ENCODE peak calls at places on chromosome 22, in nine cellular contexts. A is cardiac fibroblast; W is CD4-positive, alpha-beta T cell; S is tibial artery; C is HFFc6; Q is HL-60; H is GM12865; Z is kidney epithelial cell; D is fibroblast of lung. M is an unnamed sample.

GRCh38 chr22:47116426-47117341 is 354.2 kb downstream of the TBC1D22A start:
- DNase-seq in A (no peak), W (no peak), S (no peak), C (no peak), Q (no peak), H (no peak), Z (no peak), D (no peak), M (no peak)

GRCh38 chr22:49522582-49523373 is 304.9 kb downstream of the BRD1 start:
- DNase-seq in A (no peak), W (no peak), S (no peak), C (no peak), Q (no peak), H (no peak), Z (no peak), D (no peak), M (no peak)

GRCh38 chr22:50439314-50440250 is 35.3 kb downstream of the SBF1 start:
- DNase-seq in A (no peak), W (no peak), S (no peak), C (no peak), Q (no peak), H (no peak), Z (no peak), D (no peak), M (no peak)

GRCh38 chr22:49925525-49926128 is 7.2 kb downstream of the CRELD2 start:
- DNase-seq in A (no peak), W (peak), S (no peak), C (no peak), Q (peak), H (peak), Z (no peak), D (no peak), M (peak)

GRCh38 chr22:35540600-35541253 is at the start of gene RASD2:
- DNase-seq in A (no peak), W (peak), S (no peak), C (no peak), Q (no peak), H (peak), Z (no peak), D (no peak), M (peak)

GRCh38 chr22:35523167-35523928 is 17.3 kb upstream of the RASD2 start:
- DNase-seq in A (no peak), W (no peak), S (no peak), C (no peak), Q (no peak), H (no peak), Z (no peak), D (no peak), M (no peak)

GRCh38 chr22:39496131-39496838 is 5.8 kb upstream of the MIEF1 start:
- DNase-seq in A (peak), W (peak), S (peak), C (peak), Q (peak), H (peak), Z (no peak), D (peak), M (peak)

GRCh38 chr22:47295982-47296381 is 533.5 kb downstream of the TBC1D22A start:
- DNase-seq in A (no peak), W (no peak), S (peak), C (no peak), Q (no peak), H (no peak), Z (no peak), D (no peak), M (peak)

GRCh38 chr22:39543095-39543494 is 10.5 kb upstream of the RPS19BP1 start:
- DNase-seq in A (peak), W (no peak), S (no peak), C (no peak), Q (no peak), H (peak), Z (no peak), D (no peak), M (no peak)

GRCh38 chr22:36069368-36069767 is 40.7 kb upstream of the RBFOX2 start:
- DNase-seq in A (no peak), W (no peak), S (no peak), C (no peak), Q (no peak), H (no peak), Z (no peak), D (no peak), M (no peak)

GRCh38 chr22:38468761-38469305 is 937 bp downstream of the KDELR3 start:
- DNase-seq in A (no peak), W (no peak), S (no peak), C (no peak), Q (no peak), H (no peak), Z (no peak), D (no peak), M (no peak)

GRCh38 chr22:28925916-28926315 is 42.5 kb downstream of the ZNRF3 start:
- DNase-seq in A (no peak), W (no peak), S (no peak), C (no peak), Q (no peak), H (no peak), Z (no peak), D (no peak), M (no peak)

GRCh38 chr22:31870890-31871289 is 73.4 kb upstream of the YWHAH start:
- DNase-seq in A (peak), W (no peak), S (no peak), C (peak), Q (peak), H (no peak), Z (no peak), D (peak), M (no peak)

GRCh38 chr22:38758276-38758945 is 2.6 kb upstream of the SUN2 start:
- DNase-seq in A (no peak), W (peak), S (no peak), C (no peak), Q (no peak), H (no peak), Z (no peak), D (no peak), M (peak)

GRCh38 chr22:17260950-17261349 is 41.7 kb upstream of the ADA2 start:
- DNase-seq in A (no peak), W (no peak), S (no peak), C (no peak), Q (no peak), H (no peak), Z (no peak), D (no peak), M (no peak)

GRCh38 chr22:19723165-19723989 is at the start of gene GP1BB:
- DNase-seq in A (peak), W (no peak), S (no peak), C (no peak), Q (peak), H (peak), Z (no peak), D (peak), M (no peak)

GRCh38 chr22:49616356-49617231 is 211.1 kb downstream of the BRD1 start:
- DNase-seq in A (no peak), W (no peak), S (peak), C (no peak), Q (no peak), H (no peak), Z (no peak), D (no peak), M (no peak)

GRCh38 chr22:29072193-29072978 is 449 bp upstream of the KREMEN1 start:
- DNase-seq in A (peak), W (peak), S (peak), C (no peak), Q (no peak), H (peak), Z (no peak), D (peak), M (peak)

GRCh38 chr22:35329114-35329847 is 29.6 kb downstream of the TOM1 start:
- DNase-seq in A (no peak), W (no peak), S (no peak), C (no peak), Q (peak), H (no peak), Z (no peak), D (no peak), M (no peak)

GRCh38 chr22:21641795-21642583 is at the start of gene SDF2L1:
- DNase-seq in A (peak), W (peak), S (peak), C (peak), Q (peak), H (peak), Z (peak), D (peak), M (peak)
- TF ChIP-seq CTCF in A (no peak), W (no peak), S (peak), C (peak), Q (no peak), H (no peak), Z (no peak), D (no peak), M (peak)

DNA sequence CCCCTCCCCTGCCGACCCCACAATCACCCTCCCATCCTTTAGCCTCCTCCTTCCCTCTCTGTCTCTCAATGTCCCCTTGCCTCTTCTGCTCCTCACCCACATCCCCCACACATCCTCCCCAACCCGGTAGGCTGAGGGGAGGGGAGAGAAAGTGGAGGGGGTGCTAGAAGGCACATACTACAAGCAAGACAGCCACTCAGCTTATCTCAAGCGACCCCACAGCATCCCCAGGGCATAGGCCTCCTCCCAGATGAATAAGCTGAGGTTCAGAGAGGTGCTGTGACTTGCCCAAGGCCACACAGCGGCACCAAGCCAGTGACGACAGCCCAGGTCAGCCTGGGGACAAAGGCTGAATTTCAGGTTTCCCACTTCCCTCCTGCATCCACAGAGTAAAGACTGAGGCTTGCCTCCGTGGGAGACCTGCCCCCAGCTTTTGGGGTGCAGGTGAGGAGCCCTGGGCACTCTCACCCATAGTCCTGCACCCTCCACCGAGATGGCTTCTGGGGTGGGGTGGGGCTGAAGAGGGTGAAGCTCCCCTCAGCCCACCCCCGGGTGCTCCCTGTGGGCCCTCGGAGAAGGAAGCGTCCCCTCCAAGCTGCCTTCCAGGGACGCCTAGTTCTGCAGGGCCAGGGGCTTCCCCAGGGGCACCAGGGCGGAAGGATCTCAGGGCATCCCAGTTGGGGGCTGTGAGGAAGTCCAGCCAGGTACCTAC is 511 bp downstream of the RAC2 start:
- DNase-seq in A (no peak), W (no peak), S (no peak), C (no peak), Q (no peak), H (no peak), Z (no peak), D (no peak), M (no peak)
- TF ChIP-seq CTCF in A (no peak), W (no peak), S (no peak), C (no peak), Q (no peak), H (no peak), Z (no peak), D (no peak), M (no peak)

GRCh38 chr22:23521442-23522113 is 58.5 kb downstream of the IGLL1 start:
- DNase-seq in A (peak), W (peak), S (peak), C (peak), Q (peak), H (peak), Z (peak), D (peak), M (peak)
- TF ChIP-seq CTCF in A (no peak), W (no peak), S (peak), C (peak), Q (no peak), H (peak), Z (no peak), D (no peak), M (no peak)

DNA sequence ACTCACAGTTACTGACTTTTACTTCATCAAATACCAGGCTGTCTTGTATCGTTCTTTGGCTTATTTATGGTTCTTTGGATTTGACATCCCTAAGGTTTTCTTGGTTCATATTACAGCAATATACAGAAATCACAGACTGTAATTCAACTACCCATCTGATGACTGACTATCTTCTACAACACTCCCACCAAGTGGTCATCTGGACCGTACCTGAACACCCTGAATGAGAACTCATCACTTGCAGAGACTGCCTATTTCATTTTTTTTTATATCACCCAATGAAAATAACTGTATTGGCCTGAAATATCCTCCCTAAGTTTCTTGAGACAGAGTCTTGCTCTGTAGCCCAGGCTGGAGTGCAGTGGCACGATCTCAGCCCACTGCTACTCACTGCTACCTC is 9.5 kb upstream of the UPB1 start:
- DNase-seq in A (no peak), W (no peak), S (no peak), C (peak), Q (no peak), H (peak), Z (no peak), D (no peak), M (no peak)
- TF ChIP-seq CTCF in A (no peak), W (peak), S (no peak), C (peak), Q (no peak), H (peak), Z (no peak), D (peak), M (peak)

GRCh38 chr22:46035380-46035741 is 58.4 kb upstream of the WNT7B start:
- DNase-seq in A (no peak), W (no peak), S (no peak), C (no peak), Q (no peak), H (no peak), Z (no peak), D (no peak), M (no peak)

GRCh38 chr22:46038174-46038487 is 61.2 kb upstream of the WNT7B start:
- DNase-seq in A (no peak), W (no peak), S (no peak), C (no peak), Q (no peak), H (no peak), Z (no peak), D (no peak), M (no peak)

GRCh38 chr22:46038516-46039430 is 61.8 kb upstream of the WNT7B start:
- DNase-seq in A (no peak), W (no peak), S (peak), C (no peak), Q (no peak), H (no peak), Z (no peak), D (no peak), M (no peak)

GRCh38 chr22:46035742-46036557 is 59.0 kb upstream of the WNT7B start:
- DNase-seq in A (peak), W (peak), S (peak), C (peak), Q (peak), H (peak), Z (peak), D (peak), M (peak)

GRCh38 chr22:46036558-46037408 is 59.8 kb upstream of the WNT7B start:
- DNase-seq in A (peak), W (peak), S (peak), C (no peak), Q (no peak), H (peak), Z (no peak), D (peak), M (no peak)
- TF ChIP-seq CTCF in A (peak), W (peak), S (no peak), C (peak), Q (no peak), H (peak), Z (peak), D (peak), M (peak)

DNA sequence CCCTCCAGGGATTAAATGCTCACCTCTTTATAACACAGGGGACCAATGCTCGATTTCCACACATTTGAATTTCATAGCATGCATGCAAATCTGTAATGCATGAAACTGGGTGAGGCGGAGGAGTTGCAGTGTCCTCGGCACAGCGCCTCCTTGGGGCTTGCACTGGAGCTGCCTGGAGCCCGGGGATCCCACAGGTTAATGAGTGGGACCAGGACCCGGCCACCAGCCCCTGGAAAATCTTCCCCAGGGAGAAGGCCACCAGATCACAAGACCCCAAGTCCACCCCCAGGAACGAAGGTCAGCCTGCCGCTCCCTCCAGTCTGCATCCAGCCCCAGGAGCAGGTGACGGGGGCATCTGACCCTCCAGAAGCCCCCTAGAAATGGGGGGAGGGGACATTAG is 119.1 kb downstream of the MN1 start:
- DNase-seq in A (no peak), W (no peak), S (no peak), C (no peak), Q (no peak), H (no peak), Z (no peak), D (no peak), M (no peak)
- TF ChIP-seq CTCF in A (peak), W (no peak), S (no peak), C (peak), Q (no peak), H (no peak), Z (peak), D (peak), M (no peak)

GRCh38 chr22:44622147-44622427 is 79.9 kb upstream of the PRR5 start:
- DNase-seq in A (no peak), W (peak), S (no peak), C (no peak), Q (no peak), H (peak), Z (no peak), D (no peak), M (no peak)

GRCh38 chr22:44622685-44623084 is 79.3 kb upstream of the PRR5 start:
- DNase-seq in A (no peak), W (no peak), S (no peak), C (no peak), Q (no peak), H (no peak), Z (no peak), D (no peak), M (no peak)

GRCh38 chr22:44625421-44625760 is 76.6 kb upstream of the PRR5 start:
- DNase-seq in A (no peak), W (no peak), S (no peak), C (no peak), Q (no peak), H (no peak), Z (no peak), D (no peak), M (no peak)

GRCh38 chr22:44624689-44625420 is 77.1 kb upstream of the PRR5 start:
- DNase-seq in A (no peak), W (no peak), S (no peak), C (no peak), Q (no peak), H (no peak), Z (no peak), D (no peak), M (no peak)

GRCh38 chr22:44623771-44624510 is 78.1 kb upstream of the PRR5 start:
- DNase-seq in A (peak), W (no peak), S (no peak), C (no peak), Q (no peak), H (peak), Z (no peak), D (peak), M (no peak)
- TF ChIP-seq CTCF in A (peak), W (no peak), S (no peak), C (peak), Q (peak), H (peak), Z (peak), D (peak), M (peak)

DNA sequence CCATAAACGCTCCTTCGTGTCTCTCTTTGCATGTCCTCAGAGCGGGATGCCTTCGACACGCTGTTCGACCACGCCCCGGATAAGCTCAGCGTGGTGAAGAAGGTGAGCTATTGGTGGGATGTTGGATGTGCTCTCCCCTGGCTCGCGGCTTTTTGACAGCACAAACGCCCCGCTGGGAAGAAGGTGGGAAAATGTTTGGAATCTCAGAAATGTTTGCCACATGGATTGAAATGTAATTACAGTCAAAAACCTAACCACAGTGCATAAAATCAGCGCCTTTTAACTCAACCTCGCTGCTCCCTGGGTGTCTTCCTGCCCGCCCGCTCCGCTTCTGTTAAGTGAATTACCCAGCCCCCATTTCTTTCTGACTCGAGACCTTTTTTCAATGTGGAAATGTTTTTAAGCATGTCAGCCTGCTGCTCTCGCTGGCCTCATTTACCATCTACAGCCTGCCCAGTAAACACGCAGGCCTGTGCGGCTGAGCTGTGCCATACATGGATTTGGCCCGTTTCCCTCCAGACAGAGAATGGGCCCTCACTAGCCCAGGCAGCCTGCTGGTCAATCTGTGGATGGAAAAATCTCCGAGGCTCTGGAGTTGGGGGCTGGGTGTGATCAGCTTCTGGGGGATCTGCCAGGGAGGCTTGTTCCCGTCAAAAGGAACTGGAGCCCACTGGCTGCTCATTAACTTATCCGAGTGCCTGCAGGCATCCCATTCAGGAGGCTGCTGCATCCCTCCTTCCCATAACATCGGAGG is 32.7 kb upstream of the PARVG start:
- DNase-seq in A (peak), W (no peak), S (no peak), C (no peak), Q (no peak), H (no peak), Z (peak), D (peak), M (no peak)
- TF ChIP-seq CTCF in A (no peak), W (no peak), S (no peak), C (no peak), Q (no peak), H (no peak), Z (no peak), D (peak), M (no peak)

GRCh38 chr22:44221710-44222475 is 41.2 kb downstream of the PARVG start:
- DNase-seq in A (no peak), W (no peak), S (no peak), C (no peak), Q (no peak), H (peak), Z (no peak), D (no peak), M (peak)
- TF ChIP-seq CTCF in A (no peak), W (no peak), S (no peak), C (no peak), Q (no peak), H (no peak), Z (no peak), D (no peak), M (no peak)

DNA sequence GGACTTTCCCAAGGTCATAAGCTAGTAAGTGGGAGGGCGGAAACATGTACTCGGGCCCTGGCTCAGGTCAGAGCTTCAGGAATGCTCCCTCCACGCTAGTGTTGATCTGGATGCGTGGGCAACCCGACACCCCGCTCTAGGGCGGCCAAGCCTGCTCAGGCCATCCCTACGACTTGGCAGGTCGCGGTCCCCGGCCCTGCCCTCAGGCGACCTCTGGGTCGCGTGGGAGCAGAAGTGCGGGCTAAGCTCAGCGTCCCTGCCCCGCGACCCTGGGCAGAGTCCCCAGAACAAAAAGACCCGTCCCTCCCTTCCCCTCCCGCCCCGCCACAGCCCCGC is 781 bp upstream of the TEF start:
- DNase-seq in A (peak), W (no peak), S (peak), C (peak), Q (no peak), H (no peak), Z (peak), D (peak), M (no peak)
- TF ChIP-seq CTCF in A (no peak), W (no peak), S (no peak), C (no peak), Q (no peak), H (no peak), Z (no peak), D (no peak), M (no peak)

M was measured in GM10248.